ENCODE peak calls at places on chromosome 13, in five cellular contexts. H is GM12878, N is K562, Q is HCT116, J is HepG2. C is an unnamed sample. For H3K9me3, the result is how much of the 10 kb centered on the place peaks cover.

GRCh38 chr13:85698236-85698635 is 101.0 kb downstream of the SLITRK6 start:
- DNase-seq in H (no peak), N (no peak), Q (no peak), J (no peak), C (no peak)

GRCh38 chr13:39422845-39423565 is 180.0 kb downstream of the LHFPL6 start:
- DNase-seq in H (no peak), N (no peak), Q (no peak), J (no peak), C (no peak)

GRCh38 chr13:32471187-32471922 is 43.4 kb upstream of the N4BP2L1 start:
- DNase-seq in H (no peak), N (no peak), Q (no peak), J (no peak), C (no peak)

GRCh38 chr13:94666065-94666464 is 46.3 kb downstream of the SOX21 start:
- DNase-seq in H (no peak), N (no peak), Q (no peak), J (no peak), C (no peak)

GRCh38 chr13:79267560-79267959 is 138.5 kb downstream of the RBM26 start:
- DNase-seq in H (no peak), N (no peak), Q (no peak), J (no peak), C (no peak)

GRCh38 chr13:22944378-22944777 is 236.4 kb upstream of the SGCG start:
- DNase-seq in H (no peak), N (no peak), Q (no peak), J (no peak), C (no peak)

GRCh38 chr13:71672527-71672926 is 194.5 kb downstream of the DACH1 start:
- DNase-seq in H (no peak), N (no peak), Q (no peak), J (no peak), C (no peak)

GRCh38 chr13:113171250-113172125 is 13.0 kb downstream of the PROZ start:
- DNase-seq in H (no peak), N (no peak), Q (no peak), J (no peak), C (no peak)

GRCh38 chr13:78650725-78651083 is 8.3 kb downstream of the OBI1 start:
- DNase-seq in H (no peak), N (peak), Q (no peak), J (no peak), C (no peak)

GRCh38 chr13:32362574-32362973 is 47.3 kb downstream of the BRCA2 start:
- DNase-seq in H (no peak), N (no peak), Q (no peak), J (no peak), C (no peak)

GRCh38 chr13:114089751-114090400 is 42.5 kb downstream of the RASA3 start:
- DNase-seq in H (no peak), N (no peak), Q (no peak), J (no peak), C (no peak)

GRCh38 chr13:59409651-59410200 is 754.0 kb downstream of the DIAPH3 start:
- DNase-seq in H (no peak), N (no peak), Q (no peak), J (no peak), C (peak)

GRCh38 chr13:35592457-35592856 is 116.0 kb upstream of the MAB21L1 start:
- DNase-seq in H (no peak), N (no peak), Q (no peak), J (no peak), C (no peak)

GRCh38 chr13:33494596-33495214 is 209.2 kb upstream of the STARD13 start:
- DNase-seq in H (no peak), N (no peak), Q (peak), J (peak), C (no peak)

GRCh38 chr13:30145709-30146367 is 161.5 kb downstream of the KATNAL1 start:
- DNase-seq in H (peak), N (no peak), Q (no peak), J (no peak), C (no peak)

GRCh38 chr13:98576963-98577822 is at the start of gene STK24:
- DNase-seq in H (no peak), N (peak), Q (no peak), J (peak), C (peak)

GRCh38 chr13:26544707-26545106 is 12.8 kb upstream of the WASF3 start:
- DNase-seq in H (no peak), N (no peak), Q (no peak), J (peak), C (no peak)

GRCh38 chr13:42116225-42116624 is 67.8 kb downstream of the DGKH start:
- DNase-seq in H (no peak), N (no peak), Q (no peak), J (no peak), C (no peak)

GRCh38 chr13:40452741-40453665 is 213.4 kb downstream of the FOXO1 start:
- DNase-seq in H (no peak), N (no peak), Q (no peak), J (peak), C (no peak)

GRCh38 chr13:52162279-52163101 is 3.1 kb upstream of the NEK3 start:
- DNase-seq in H (no peak), N (no peak), Q (peak), J (peak), C (no peak)

GRCh38 chr13:78147905-78148304 is 229.3 kb upstream of the EDNRB start:
- DNase-seq in H (no peak), N (no peak), Q (no peak), J (no peak), C (no peak)

GRCh38 chr13:77898097-77898496 is 20.5 kb downstream of the EDNRB start:
- DNase-seq in H (peak), N (no peak), Q (no peak), J (no peak), C (no peak)

GRCh38 chr13:110907951-110908898 is 6.6 kb downstream of the ANKRD10 start:
- DNase-seq in H (no peak), N (no peak), Q (peak), J (peak), C (peak)

GRCh38 chr13:70769771-70770326 is 661.6 kb upstream of the KLHL1 start:
- DNase-seq in H (no peak), N (no peak), Q (no peak), J (no peak), C (no peak)

GRCh38 chr13:47545630-47546029 is 455.4 kb downstream of the SUCLA2 start:
- DNase-seq in H (no peak), N (no peak), Q (no peak), J (no peak), C (no peak)

GRCh38 chr13:108924154-108924940 is 294.9 kb downstream of the MYO16 start:
- DNase-seq in H (no peak), N (no peak), Q (no peak), J (no peak), C (no peak)

DNA sequence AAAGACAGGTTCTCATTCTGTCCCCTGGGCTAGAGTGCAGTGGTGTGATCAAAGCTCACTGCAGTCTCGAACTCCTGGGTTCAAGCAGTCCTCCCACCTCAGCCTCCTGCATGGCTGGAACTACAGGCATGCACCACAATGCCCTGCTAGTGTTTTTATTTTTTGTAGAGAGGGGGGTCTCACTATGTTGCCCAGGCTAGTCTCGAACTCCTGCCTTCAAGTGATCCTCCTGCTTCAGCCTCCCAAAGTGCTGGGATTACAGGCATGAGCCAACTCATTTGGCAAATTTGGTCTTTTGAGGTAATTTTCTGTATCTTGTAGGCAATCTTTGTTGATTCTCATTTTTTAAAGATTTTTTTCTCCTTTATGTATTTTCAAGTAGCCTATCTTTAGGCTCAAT is 205.7 kb downstream of the ZIC5 start:
- DNase-seq in H (no peak), N (no peak), Q (no peak), J (no peak), C (no peak)
- H3K9me3 ChIP-seq in H (under half), N (under half), Q (under half), J (under half), C (under half)

GRCh38 chr13:50531917-50532899 is 311.3 kb downstream of the DLEU7 start:
- DNase-seq in H (no peak), N (no peak), Q (peak), J (no peak), C (no peak)
- TF ChIP-seq SRF in H (no peak), N (no peak), Q (no peak), J (no peak), C (no peak)

GRCh38 chr13:112143753-112144615 is 77.0 kb downstream of the SOX1 start:
- DNase-seq in H (no peak), N (no peak), Q (no peak), J (no peak), C (no peak)

GRCh38 chr13:112144616-112145220 is 77.8 kb downstream of the SOX1 start:
- DNase-seq in H (no peak), N (no peak), Q (no peak), J (no peak), C (no peak)

GRCh38 chr13:112145221-112146072 is 78.5 kb downstream of the SOX1 start:
- DNase-seq in H (no peak), N (no peak), Q (no peak), J (no peak), C (no peak)

GRCh38 chr13:112143046-112143752 is 76.2 kb downstream of the SOX1 start:
- DNase-seq in H (no peak), N (no peak), Q (no peak), J (no peak), C (no peak)

GRCh38 chr13:112146073-112146360 is 79.1 kb downstream of the SOX1 start:
- DNase-seq in H (no peak), N (no peak), Q (no peak), J (no peak), C (no peak)
- H3K9me3 ChIP-seq in H (under half), N (under half), Q (under half), J (under half), C (under half)

DNA sequence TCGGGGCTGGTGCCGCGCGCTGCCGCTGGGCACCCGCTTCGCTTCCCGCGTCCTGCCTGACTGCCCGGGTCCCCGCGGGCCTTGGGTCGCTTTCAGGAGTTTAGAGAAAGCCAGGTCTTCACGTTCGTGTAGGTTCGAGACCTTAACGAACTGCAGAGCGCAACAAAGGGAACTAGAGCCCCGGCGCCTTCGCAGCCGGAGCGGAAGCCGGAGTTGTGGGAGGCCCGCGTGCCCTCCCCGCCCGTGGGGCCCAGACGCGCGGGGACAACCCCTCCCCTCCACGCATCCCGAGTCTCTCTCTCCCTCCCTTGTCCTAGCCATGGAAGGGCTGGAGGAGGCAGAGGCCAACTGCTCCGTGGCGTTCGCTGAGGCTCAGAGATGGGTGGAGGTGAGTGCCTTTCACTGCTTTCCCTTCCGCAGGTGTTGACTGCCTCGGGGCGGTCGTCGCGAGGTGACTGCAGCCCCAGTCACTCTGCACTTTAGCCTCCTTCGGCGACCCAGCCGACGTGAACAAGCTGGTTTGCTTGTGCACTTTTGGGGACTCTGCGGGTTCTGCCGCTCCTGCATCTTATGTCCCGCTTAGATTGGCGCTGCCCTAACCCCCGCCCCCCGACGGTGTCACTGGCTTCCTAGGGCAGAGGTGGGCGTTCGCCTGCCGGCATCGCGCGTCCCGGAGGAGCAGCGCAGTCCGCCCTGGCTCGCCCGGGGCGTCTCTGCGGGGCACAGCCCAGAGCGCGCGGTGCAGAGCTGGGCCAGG is 387 bp downstream of the LMO7 start:
- DNase-seq in H (no peak), N (peak), Q (no peak), J (peak), C (no peak)
- TF ChIP-seq SRF in H (no peak), N (no peak), Q (no peak), J (no peak), C (no peak)

GRCh38 chr13:89027694-89028306 is 1356.6 kb downstream of the SLITRK5 start:
- DNase-seq in H (no peak), N (no peak), Q (no peak), J (no peak), C (no peak)

GRCh38 chr13:89034015-89034414 is 1362.8 kb downstream of the SLITRK5 start:
- DNase-seq in H (no peak), N (no peak), Q (no peak), J (no peak), C (no peak)

DNA sequence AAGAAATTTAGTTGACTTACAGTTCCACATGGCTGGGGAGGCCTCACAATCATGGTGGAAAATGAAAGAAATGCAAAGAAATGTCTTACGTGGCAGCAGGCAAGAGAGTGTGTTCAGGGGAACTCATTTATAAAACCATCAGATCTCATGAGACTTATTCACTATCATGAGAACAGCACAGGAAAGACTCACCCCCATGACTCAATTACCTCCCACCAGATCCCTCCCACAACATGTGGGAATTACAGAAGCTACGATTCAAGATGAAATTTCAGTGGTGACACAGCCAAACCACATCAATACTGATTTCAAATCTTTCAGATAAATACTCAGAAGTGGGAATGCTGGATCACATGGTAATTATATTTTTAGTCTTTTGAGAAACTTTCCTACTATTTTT is 1357.9 kb downstream of the SLITRK5 start:
- DNase-seq in H (no peak), N (no peak), Q (no peak), J (no peak), C (no peak)
- H3K9me3 ChIP-seq in H (under half), N (under half), Q (under half), J (half or more), C (under half)

GRCh38 chr13:50106559-50106958 is 91.3 kb downstream of the KCNRG start:
- DNase-seq in H (no peak), N (no peak), Q (no peak), J (no peak), C (no peak)
- TF ChIP-seq SRF in H (no peak), N (no peak), Q (no peak), J (no peak), C (no peak)

GRCh38 chr13:90498096-90498495 is 849.4 kb upstream of the MIR17HG start:
- DNase-seq in H (no peak), N (no peak), Q (no peak), J (no peak), C (no peak)

GRCh38 chr13:90502762-90503161 is 844.7 kb upstream of the MIR17HG start:
- DNase-seq in H (no peak), N (no peak), Q (no peak), J (no peak), C (no peak)

GRCh38 chr13:90502143-90502542 is 845.3 kb upstream of the MIR17HG start:
- DNase-seq in H (no peak), N (no peak), Q (no peak), J (no peak), C (no peak)

GRCh38 chr13:90500569-90500968 is 846.9 kb upstream of the MIR17HG start:
- DNase-seq in H (no peak), N (no peak), Q (no peak), J (no peak), C (no peak)

GRCh38 chr13:90498816-90499215 is 848.7 kb upstream of the MIR17HG start:
- DNase-seq in H (no peak), N (no peak), Q (no peak), J (no peak), C (no peak)
- H3K9me3 ChIP-seq in H (under half), N (under half), Q (under half), J (half or more), C (under half)

GRCh38 chr13:96090240-96091101 is 564 bp downstream of the HS6ST3 start:
- DNase-seq in H (no peak), N (peak), Q (no peak), J (no peak), C (peak)
- TF ChIP-seq SRF in H (no peak), N (no peak), Q (no peak), J (no peak), C (no peak)

GRCh38 chr13:18991054-18991453 is 190.6 kb downstream of the TUBA3C start:
- DNase-seq in H (no peak), N (no peak), Q (no peak), J (no peak), C (no peak)
- H3K9me3 ChIP-seq in H (under half), N (under half), Q (under half), J (half or more), C (half or more)

C was measured in H1.